ENCODE peak calls at places on chromosomes 11 and 22, in five cellular contexts. Z, R, J, E and L are unnamed samples.

GRCh38 chr11:34305780-34306179 is 52.0 kb downstream of the ABTB2 start:
- DNase-seq in Z (no peak), R (no peak), J (no peak), E (no peak), L (no peak)

GRCh38 chr11:95081010-95081409 is 8.6 kb upstream of the ENDOD1 start:
- DNase-seq in E (no peak), Z (no peak), J (no peak), R (no peak), L (no peak)

GRCh38 chr11:44978961-44979331 is 28.3 kb upstream of the TP53I11 start:
- DNase-seq in Z (no peak), E (no peak), J (no peak), R (no peak), L (peak; percentile 97)

GRCh38 chr11:124633355-124633754 is 10.7 kb downstream of the TBRG1 start:
- DNase-seq in Z (no peak), E (no peak), J (no peak), R (peak; percentile 17), L (peak; percentile 52)

GRCh38 chr11:121467965-121468364 is 15.2 kb upstream of the SORL1-AS1 start:
- DNase-seq in R (no peak), Z (no peak), E (no peak), J (no peak), L (no peak)

GRCh38 chr11:59208956-59209355 is 3.8 kb downstream of the MPEG1 start:
- DNase-seq in J (no peak), R (peak; percentile 64), E (no peak), Z (no peak), L (no peak)

GRCh38 chr11:3182462-3182852 is 17.3 kb upstream of the OSBPL5 start:
- DNase-seq in R (no peak), E (no peak), J (no peak), Z (no peak), L (no peak)

GRCh38 chr11:19216709-19217374 is 15.1 kb upstream of the CSRP3 start:
- DNase-seq in R (no peak), J (no peak), Z (no peak), E (no peak), L (no peak)

GRCh38 chr22:24583972-24584790 is 8.7 kb downstream of the LRRC75B start:
- DNase-seq in J (no peak), E (no peak), Z (no peak), R (no peak), L (no peak)

GRCh38 chr11:86672007-86672621 is at the start of gene ME3:
- DNase-seq in E (no peak), J (peak; percentile 57), Z (no peak), R (peak; percentile 44), L (peak; percentile 53)

GRCh38 chr22:19043111-19044085 is 78.8 kb downstream of the DGCR2 start:
- DNase-seq in E (no peak), R (peak; percentile 15), Z (no peak), J (no peak), L (no peak)

GRCh38 chr11:133955091-133955846 is 1.5 kb downstream of the IGSF9B start:
- DNase-seq in R (no peak), E (no peak), Z (no peak), J (no peak), L (no peak)

GRCh38 chr11:110173775-110174644 is 80.8 kb downstream of the ZC3H12C start:
- DNase-seq in R (peak; percentile 64), E (peak; percentile 79), J (no peak), Z (peak; percentile 54), L (peak; percentile 37)
- H3K9ac ChIP-seq in R (no peak overlapping the region), E (no peak overlapping the region), J (no peak overlapping the region), Z (no peak overlapping the region), L (no peak overlapping the region)

DNA sequence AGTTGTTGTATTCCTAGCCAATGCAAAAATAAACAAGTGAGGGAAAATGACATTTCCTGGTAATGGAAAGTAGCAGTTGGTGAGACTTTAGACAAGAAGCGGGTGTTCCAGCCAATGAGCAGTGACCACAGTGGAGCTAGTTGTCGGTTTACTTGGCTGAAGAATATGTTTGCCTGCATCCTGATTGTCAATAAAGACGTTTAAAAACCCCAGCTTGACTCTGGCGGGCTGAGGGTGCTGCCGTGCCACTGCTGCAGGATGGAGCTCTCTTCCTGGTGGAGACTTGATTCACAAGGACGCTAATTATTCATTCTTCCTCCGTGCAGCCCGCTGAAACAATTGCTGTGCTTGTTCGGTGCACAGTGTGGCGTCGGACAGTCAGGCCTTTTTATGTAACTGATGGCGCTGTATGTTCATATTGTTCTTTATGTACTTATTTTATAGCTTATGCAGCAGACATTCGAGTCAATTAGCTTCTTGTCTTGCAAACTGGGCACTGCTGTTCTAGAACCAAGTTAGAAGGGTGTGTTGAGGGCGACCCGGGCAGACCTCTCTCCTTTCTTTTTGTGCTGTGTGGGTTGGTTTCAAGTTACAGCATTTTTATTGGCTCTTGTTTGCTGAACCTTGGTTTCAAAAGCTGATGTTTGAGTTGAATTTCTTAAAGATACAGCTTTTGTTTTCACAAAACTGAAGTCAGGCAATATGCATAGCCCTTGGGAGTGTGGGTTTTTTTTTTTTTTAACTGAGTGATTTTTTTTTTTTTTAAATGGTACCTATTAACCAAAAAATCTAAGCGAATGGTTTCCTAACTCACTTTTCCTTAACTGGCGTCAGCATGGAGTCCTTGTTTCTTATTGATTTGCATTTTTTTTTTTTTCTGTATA is 153.9 kb downstream of the TEAD1 start:
- DNase-seq in R (peak; percentile 79), Z (no peak), J (peak; percentile 46), E (peak; percentile 68), L (peak; percentile 69)
- H3K9ac ChIP-seq in R (peak overlapping the region; percentile 1), Z (no peak overlapping the region), J (peak overlapping the region; percentile 44), E (peak overlapping the region; percentile 35), L (peak overlapping the region; percentile 42)

DNA sequence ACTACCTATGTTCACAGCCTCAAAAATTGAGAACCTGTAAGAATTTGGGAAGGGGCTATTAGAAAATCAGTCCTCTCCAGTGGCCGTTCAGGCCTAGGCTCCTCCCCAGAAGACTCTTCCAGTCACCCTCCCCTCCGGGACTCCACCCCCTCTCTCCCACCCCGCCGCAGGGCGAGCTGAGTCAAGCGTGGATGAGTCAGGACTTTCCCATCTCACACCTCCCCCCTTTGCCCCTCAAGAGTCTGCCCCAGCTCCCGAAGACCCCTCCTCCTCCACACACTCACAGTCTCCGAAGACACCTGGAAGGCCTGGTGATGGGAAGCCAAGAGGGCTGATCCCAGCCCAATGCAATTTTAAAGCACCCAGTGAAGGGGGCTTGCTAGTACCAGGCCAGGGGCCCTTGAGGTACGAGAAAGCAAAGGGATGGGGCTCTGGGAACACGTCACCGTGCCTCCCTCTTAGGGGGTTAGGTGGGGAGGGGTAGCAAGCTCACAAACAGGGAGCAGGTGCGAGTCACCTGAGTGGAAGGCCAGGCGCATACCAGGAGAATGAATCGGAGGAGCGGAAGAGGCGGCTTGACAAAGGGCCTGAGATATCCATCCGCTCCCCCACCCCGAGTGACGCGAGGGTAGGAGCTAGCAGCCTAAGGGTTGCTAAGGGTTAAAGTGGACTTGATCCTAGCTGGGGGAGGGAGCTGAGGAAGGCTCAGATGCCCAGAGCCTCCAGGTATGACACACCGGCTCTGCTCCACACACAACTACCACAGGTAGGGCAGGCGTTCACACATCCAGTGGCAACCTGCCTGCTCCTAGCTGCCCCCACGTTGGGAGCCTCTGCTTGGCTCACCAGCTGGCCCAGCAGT is 13.6 kb downstream of the BCL9L start:
- DNase-seq in Z (peak; percentile 96), R (peak; percentile 93), J (peak; percentile 49), E (peak; percentile 94), L (peak; percentile 99)
- H3K9ac ChIP-seq in Z (peak overlapping the region; percentile 91), R (peak overlapping the region; percentile 79), J (no peak overlapping the region), E (peak overlapping the region; percentile 87), L (peak overlapping the region; percentile 79)

GRCh38 chr22:28780296-28780695 is 7.8 kb downstream of the CCDC117 start:
- DNase-seq in Z (no peak), E (no peak), J (no peak), R (no peak), L (no peak)

GRCh38 chr22:28788601-28789000 is 11.8 kb downstream of the XBP1 start:
- DNase-seq in J (no peak), Z (no peak), R (no peak), E (no peak), L (no peak)

GRCh38 chr22:28779833-28780232 is 7.3 kb downstream of the CCDC117 start:
- DNase-seq in J (no peak), Z (no peak), R (no peak), E (peak; percentile 62), L (no peak)

GRCh38 chr22:28783786-28784671 is 11.5 kb downstream of the CCDC117 start:
- DNase-seq in J (no peak), E (no peak), Z (no peak), R (peak; percentile 52), L (peak; percentile 38)
- H3K9ac ChIP-seq in J (no peak overlapping the region), E (no peak overlapping the region), Z (no peak overlapping the region), R (peak overlapping the region; percentile 11), L (no peak overlapping the region)

GRCh38 chr11:27358306-27358705 is 4.7 kb downstream of the CCDC34 start:
- DNase-seq in Z (no peak), R (no peak), E (no peak), J (no peak), L (no peak)
- H3K9ac ChIP-seq in Z (no peak overlapping the region), R (no peak overlapping the region), E (no peak overlapping the region), J (no peak overlapping the region), L (no peak overlapping the region)

GRCh38 chr11:64180871-64181270 is 5.1 kb upstream of the STIP1 start:
- DNase-seq in Z (no peak), J (no peak), E (no peak), R (no peak), L (no peak)

GRCh38 chr11:64183890-64184289 is 2.1 kb upstream of the STIP1 start:
- DNase-seq in R (no peak), E (no peak), Z (no peak), J (no peak), L (no peak)

GRCh38 chr11:64179221-64179620 is 6.8 kb upstream of the STIP1 start:
- DNase-seq in J (no peak), E (no peak), Z (no peak), R (no peak), L (no peak)

GRCh38 chr11:64178203-64178602 is 7.8 kb upstream of the STIP1 start:
- DNase-seq in E (no peak), J (no peak), R (no peak), Z (no peak), L (no peak)

DNA sequence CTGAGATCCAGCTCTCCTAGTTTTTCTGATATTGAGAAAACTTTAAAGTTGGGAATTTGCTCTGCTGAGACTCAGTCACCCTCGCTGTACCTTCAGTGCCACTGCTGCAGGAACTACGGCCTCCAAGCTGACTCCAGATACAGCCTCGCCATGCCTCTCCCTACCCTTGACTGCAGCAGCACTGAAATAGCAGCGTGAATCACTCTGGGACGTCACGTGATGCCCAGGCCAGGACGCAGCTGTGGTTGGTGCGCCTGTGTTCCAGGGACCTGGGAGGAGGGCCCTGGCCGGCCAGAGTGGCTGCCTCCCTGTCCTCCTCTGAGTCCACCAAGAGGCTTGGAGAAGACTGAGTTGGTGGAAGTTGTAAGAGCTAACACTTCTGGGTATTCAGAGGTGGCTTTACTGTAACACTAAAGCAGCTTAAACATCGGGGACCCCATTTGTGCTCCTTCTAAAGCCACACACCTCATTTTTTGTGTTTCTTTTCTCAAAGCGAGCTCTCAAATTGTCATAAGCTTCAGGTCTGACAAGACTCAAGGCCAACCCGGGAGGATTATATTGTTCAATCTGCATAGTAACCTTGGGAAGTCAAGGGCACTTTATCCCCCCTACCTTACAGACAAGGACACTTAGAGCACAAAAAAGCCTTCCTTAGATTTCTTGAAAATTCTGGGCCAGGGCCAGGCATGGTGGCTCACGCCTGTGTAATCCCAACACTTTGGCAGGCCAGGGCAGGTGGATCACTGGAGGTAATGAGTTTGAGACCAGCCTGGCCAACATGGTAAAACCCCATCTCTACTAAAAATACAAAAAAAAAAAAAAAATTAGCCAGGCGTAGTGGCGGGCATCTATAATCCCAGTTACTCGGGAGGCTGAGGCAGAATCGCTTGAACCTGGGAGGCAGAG is 4.2 kb upstream of the STIP1 start:
- DNase-seq in R (peak; percentile 93), E (peak; percentile 95), Z (peak; percentile 72), J (no peak), L (peak; percentile 93)
- H3K9ac ChIP-seq in R (peak overlapping the region; percentile 71), E (peak overlapping the region; percentile 66), Z (peak overlapping the region; percentile 54), J (no peak overlapping the region), L (peak overlapping the region; percentile 2)

GRCh38 chr11:28757725-28758515 is 649.7 kb downstream of the METTL15 start:
- DNase-seq in E (no peak), R (peak; percentile 94), Z (no peak), J (no peak), L (peak; percentile 95)
- H3K9ac ChIP-seq in E (no peak overlapping the region), R (peak overlapping the region; percentile 82), Z (no peak overlapping the region), J (no peak overlapping the region), L (peak overlapping the region; percentile 18)